ENCODE peak calls at places on chromosomes 3 and 15, in five cellular contexts. H, Y, D, K and A are unnamed samples.
A peak's percentile ranks its signal among the peaks of the same experiment; 100 is the strongest.

GRCh38 chr3:149654188-149654601 is 3.6 kb downstream of the WWTR1 start:
- DNase-seq in H (no peak), Y (no peak), D (no peak), K (peak; percentile 39), A (peak; percentile 36)

GRCh38 chr15:31364301-31365031 is 37.8 kb downstream of the KLF13 start:
- DNase-seq in H (no peak), Y (no peak), D (no peak), K (no peak), A (peak; percentile 92)

GRCh38 chr15:93759626-93760025 is 471.7 kb upstream of the MCTP2 start:
- DNase-seq in H (no peak), Y (no peak), D (no peak), K (no peak), A (peak; percentile 29)

GRCh38 chr3:30610702-30611410 is 4.5 kb downstream of the TGFBR2 start:
- DNase-seq in H (no peak), Y (no peak), D (no peak), K (no peak), A (no peak)

GRCh38 chr15:39976291-39977274 is 42.7 kb downstream of the EIF2AK4 start:
- DNase-seq in H (peak; percentile 89), Y (peak; percentile 28), D (peak; percentile 35), K (no peak), A (no peak)

GRCh38 chr3:143040264-143040879 is 39.0 kb downstream of the U2SURP start:
- DNase-seq in H (no peak), Y (no peak), D (no peak), K (peak; percentile 44), A (peak; percentile 19)

GRCh38 chr3:195548046-195548445 is 4.9 kb upstream of the PPP1R2 start:
- DNase-seq in H (no peak), Y (no peak), D (no peak), K (peak; percentile 24), A (no peak)

GRCh38 chr3:40557558-40558161 is 32.9 kb downstream of the ZNF621 start:
- DNase-seq in H (no peak), Y (no peak), D (no peak), K (no peak), A (no peak)

GRCh38 chr15:92821491-92822116 is 78.5 kb upstream of the CHD2 start:
- DNase-seq in H (no peak), Y (no peak), D (no peak), K (peak; percentile 72), A (no peak)

GRCh38 chr3:64408770-64409169 is 183.5 kb upstream of the PRICKLE2 start:
- DNase-seq in H (no peak), Y (no peak), D (no peak), K (no peak), A (no peak)

GRCh38 chr15:65553691-65554090 is 23.4 kb downstream of the HACD3 start:
- DNase-seq in H (no peak), Y (no peak), D (no peak), K (no peak), A (no peak)

GRCh38 chr15:94080989-94081605 is 150.3 kb upstream of the MCTP2 start:
- DNase-seq in H (no peak), Y (no peak), D (no peak), K (no peak), A (no peak)

GRCh38 chr3:197376020-197376419 is 77.6 kb upstream of the DLG1 start:
- DNase-seq in H (no peak), Y (no peak), D (no peak), K (no peak), A (peak; percentile 74)

GRCh38 chr3:180870008-180870733 is 42.3 kb upstream of the FXR1 start:
- DNase-seq in H (peak; percentile 84), Y (no peak), D (no peak), K (no peak), A (no peak)

GRCh38 chr3:140205598-140205997 is 270.6 kb downstream of the CLSTN2 start:
- DNase-seq in H (no peak), Y (no peak), D (no peak), K (no peak), A (no peak)

GRCh38 chr3:188360364-188360881 is 206.5 kb downstream of the LPP start:
- DNase-seq in H (no peak), Y (no peak), D (no peak), K (no peak), A (no peak)

GRCh38 chr3:170520996-170521395 is 64.9 kb downstream of the SLC7A14 start:
- DNase-seq in H (no peak), Y (no peak), D (no peak), K (no peak), A (no peak)

GRCh38 chr3:21216598-21216997 is 534.4 kb downstream of the ZNF385D start:
- DNase-seq in H (no peak), Y (no peak), D (no peak), K (no peak), A (peak; percentile 63)

GRCh38 chr3:131394400-131394799 is 12.8 kb downstream of the NUDT16 start:
- DNase-seq in H (no peak), Y (no peak), D (no peak), K (no peak), A (no peak)

DNA sequence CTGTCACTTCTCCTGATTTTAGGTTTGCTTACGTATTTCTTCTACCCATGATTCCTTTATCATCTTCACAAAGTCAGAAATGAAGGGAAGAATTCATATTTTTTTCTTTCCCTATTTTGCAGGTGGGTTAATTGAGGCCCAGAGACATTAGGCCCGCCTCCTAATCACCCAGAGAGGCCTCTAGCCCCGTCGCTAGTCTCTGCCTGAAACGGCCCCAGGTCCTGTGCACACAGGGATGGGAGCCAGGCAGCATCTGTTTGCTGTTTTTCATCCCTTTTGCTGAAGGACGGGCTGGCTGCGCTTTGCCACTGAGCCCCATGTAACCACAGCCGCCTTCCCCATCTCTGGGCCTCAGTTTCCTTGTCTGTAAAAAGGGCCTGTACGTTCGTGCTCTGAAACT is 135.9 kb downstream of the FBLN2 start:
- DNase-seq in H (no peak), Y (no peak), D (no peak), K (no peak), A (no peak)
- H3K27me3 ChIP-seq in H (no peaks in the 10 kb centered on the region), Y (peaks cover 49% of the 10 kb centered on the region), D (no peaks in the 10 kb centered on the region), K (peaks cover 66% of the 10 kb centered on the region), A (no peaks in the 10 kb centered on the region)

GRCh38 chr15:58520464-58520863 is 88.7 kb downstream of the LIPC start:
- DNase-seq in H (no peak), Y (no peak), D (no peak), K (no peak), A (no peak)

GRCh38 chr15:58517252-58517681 is 85.5 kb downstream of the LIPC start:
- DNase-seq in H (no peak), Y (no peak), D (no peak), K (no peak), A (no peak)

GRCh38 chr15:58518626-58519025 is 86.8 kb downstream of the LIPC start:
- DNase-seq in H (no peak), Y (no peak), D (no peak), K (no peak), A (peak; percentile 30)

GRCh38 chr15:58515807-58516206 is 84.0 kb downstream of the LIPC start:
- DNase-seq in H (no peak), Y (no peak), D (no peak), K (no peak), A (no peak)

GRCh38 chr15:58517682-58518525 is 86.1 kb downstream of the LIPC start:
- DNase-seq in H (no peak), Y (no peak), D (no peak), K (no peak), A (no peak)
- H3K27me3 ChIP-seq in H (no peaks in the 10 kb centered on the region), Y (no peaks in the 10 kb centered on the region), D (no peaks in the 10 kb centered on the region), K (no peaks in the 10 kb centered on the region), A (no peaks in the 10 kb centered on the region)

DNA sequence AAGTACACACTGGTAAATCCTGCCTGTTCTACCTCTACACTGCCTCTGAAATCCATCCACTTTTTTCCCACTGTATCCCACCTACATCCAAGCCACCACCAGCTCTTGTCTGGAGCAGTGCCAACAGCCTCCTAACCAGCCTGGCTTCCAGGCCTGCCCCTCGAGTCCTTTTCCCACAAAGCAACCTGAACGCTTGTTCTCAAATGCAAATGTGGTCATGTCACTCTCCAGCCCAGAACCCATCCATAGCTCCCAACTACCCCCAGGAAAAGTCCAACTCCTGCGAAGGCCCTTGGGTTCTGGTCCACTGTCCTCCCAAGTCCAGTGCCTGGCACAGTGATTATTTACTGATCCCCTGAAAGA is 83.8 kb downstream of the SEMA5B start:
- DNase-seq in H (no peak), Y (no peak), D (no peak), K (no peak), A (no peak)
- H3K27me3 ChIP-seq in H (no peaks in the 10 kb centered on the region), Y (no peaks in the 10 kb centered on the region), D (no peaks in the 10 kb centered on the region), K (no peaks in the 10 kb centered on the region), A (no peaks in the 10 kb centered on the region)

GRCh38 chr15:73840771-73841170 is 32.6 kb upstream of the TBC1D21 start:
- DNase-seq in H (no peak), Y (no peak), D (no peak), K (no peak), A (no peak)
- H3K27me3 ChIP-seq in H (no peaks in the 10 kb centered on the region), Y (peaks cover 24% of the 10 kb centered on the region), D (no peaks in the 10 kb centered on the region), K (peaks cover 95% of the 10 kb centered on the region), A (no peaks in the 10 kb centered on the region)

GRCh38 chr15:59594991-59595390 is 16.6 kb upstream of the GCNT3 start:
- DNase-seq in H (no peak), Y (no peak), D (no peak), K (no peak), A (no peak)
- H3K27me3 ChIP-seq in H (no peaks in the 10 kb centered on the region), Y (no peaks in the 10 kb centered on the region), D (no peaks in the 10 kb centered on the region), K (no peaks in the 10 kb centered on the region), A (no peaks in the 10 kb centered on the region)

GRCh38 chr15:77664428-77664827 is 31.7 kb upstream of the LINGO1 start:
- DNase-seq in H (no peak), Y (no peak), D (no peak), K (no peak), A (no peak)
- H3K27me3 ChIP-seq in H (no peaks in the 10 kb centered on the region), Y (peaks cover 92% of the 10 kb centered on the region), D (no peaks in the 10 kb centered on the region), K (peaks cover 82% of the 10 kb centered on the region), A (no peaks in the 10 kb centered on the region)

DNA sequence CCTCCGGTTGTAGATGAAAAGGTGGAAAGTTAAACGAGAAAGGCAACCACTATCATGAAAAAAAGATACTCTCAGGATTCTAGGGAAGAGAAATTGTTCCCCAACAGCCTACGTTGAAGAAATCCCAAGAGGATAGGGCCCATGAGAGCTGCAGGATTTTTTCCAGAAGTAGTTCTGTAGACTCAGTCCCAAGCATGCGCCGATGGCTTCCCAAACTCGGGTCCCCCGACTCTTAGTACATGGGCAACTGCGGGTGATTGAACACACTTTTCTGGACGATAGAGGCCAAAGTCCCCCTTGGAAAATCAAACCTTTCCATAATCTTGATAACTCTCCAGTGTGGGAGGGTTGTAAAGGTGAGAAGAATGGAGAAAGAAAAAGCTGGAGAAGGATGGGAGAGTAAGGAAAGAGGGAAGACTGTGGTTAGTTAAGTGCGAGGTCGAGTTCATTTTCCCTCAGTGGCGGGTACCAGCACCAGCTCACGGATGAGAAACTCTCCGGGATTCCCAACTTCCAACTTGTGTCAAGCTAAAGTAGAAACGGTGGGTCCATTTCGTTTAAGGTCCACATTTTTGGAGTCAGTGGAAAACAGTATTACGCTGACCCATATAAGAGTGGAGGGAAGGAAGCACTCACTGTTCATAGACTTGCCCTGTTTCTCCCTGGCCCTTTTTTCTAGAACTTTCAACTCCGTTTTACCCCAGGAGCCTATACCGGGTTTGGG is 14.6 kb downstream of the ZIC1 start:
- DNase-seq in H (no peak), Y (no peak), D (no peak), K (no peak), A (no peak)
- H3K27me3 ChIP-seq in H (no peaks in the 10 kb centered on the region), Y (peaks cover 92% of the 10 kb centered on the region), D (no peaks in the 10 kb centered on the region), K (no peaks in the 10 kb centered on the region), A (peaks cover 60% of the 10 kb centered on the region)